ENCODE peak calls at places on chromosome 16, in four cellular contexts. E is pons, T is T-cell, K is glomerular endothelial cell. J is an unnamed sample.

GRCh38 chr16:67800252-67801046 is 5.9 kb downstream of the RANBP10 start:
- DNase-seq in E (no peak), T (no peak), K (no peak), J (no peak)

GRCh38 chr16:56279132-56279531 is 87.8 kb downstream of the GNAO1 start:
- DNase-seq in E (no peak), T (peak; percentile 9), K (no peak), J (peak; percentile 55)

GRCh38 chr16:20938426-20938825 is 37.9 kb downstream of the LYRM1 start:
- DNase-seq in E (no peak), T (no peak), K (no peak), J (no peak)

GRCh38 chr16:28304214-28304613 is 11.9 kb downstream of the SBK1 start:
- DNase-seq in E (no peak), T (no peak), K (no peak), J (no peak)

GRCh38 chr16:23174622-23175021 is 7.9 kb upstream of the SCNN1G start:
- DNase-seq in E (no peak), T (no peak), K (no peak), J (peak; percentile 5)

GRCh38 chr16:50709980-50710379 is 16.6 kb downstream of the NOD2 start:
- DNase-seq in E (no peak), T (no peak), K (no peak), J (no peak)

GRCh38 chr16:11105038-11105903 is 150.7 kb downstream of the SOCS1 start:
- DNase-seq in E (no peak), T (no peak), K (no peak), J (peak; percentile 78)

GRCh38 chr16:66266436-66267286 is 99.8 kb upstream of the CDH5 start:
- DNase-seq in E (no peak), T (no peak), K (no peak), J (no peak)

GRCh38 chr16:22055881-22056280 is 36.5 kb upstream of the VWA3A start:
- DNase-seq in E (no peak), T (no peak), K (no peak), J (peak; percentile 6)

GRCh38 chr16:12458591-12459400 is 344.9 kb downstream of the CPPED1 start:
- DNase-seq in E (peak; percentile 57), T (no peak), K (no peak), J (peak; percentile 16)

GRCh38 chr16:27778926-27779570 is 229.1 kb downstream of the KATNIP start:
- DNase-seq in E (no peak), T (no peak), K (no peak), J (no peak)

GRCh38 chr16:67456383-67457140 is 24.4 kb downstream of the ATP6V0D1 start:
- DNase-seq in E (peak; percentile 40), T (no peak), K (no peak), J (no peak)

GRCh38 chr16:76931186-76931585 is 259.8 kb upstream of the MON1B start:
- DNase-seq in E (no peak), T (no peak), K (no peak), J (no peak)

GRCh38 chr16:67719778-67720144 is 645 bp upstream of the GFOD2 start:
- DNase-seq in E (peak; percentile 82), T (peak; percentile 13), K (no peak), J (no peak)

GRCh38 chr16:89442990-89443726 is 47.2 kb downstream of the ANKRD11 start:
- DNase-seq in E (no peak), T (no peak), K (no peak), J (no peak)

GRCh38 chr16:1414532-1415265 is at the start of gene UNKL:
- DNase-seq in E (peak; percentile 19), T (peak; percentile 65), K (no peak), J (peak; percentile 37)

GRCh38 chr16:1670866-1671265 is 7.2 kb upstream of the JPT2 start:
- DNase-seq in E (no peak), T (no peak), K (no peak), J (no peak)

GRCh38 chr16:89574681-89575246 is 794 bp upstream of the CPNE7 start:
- DNase-seq in E (no peak), T (peak; percentile 18), K (no peak), J (no peak)

GRCh38 chr16:35411156-35411555 is 1951.7 kb downstream of the TP53TG3F start:
- DNase-seq in E (no peak), T (no peak), K (no peak), J (no peak)

GRCh38 chr16:71436473-71436872 is 5.4 kb downstream of the TLE7 start:
- DNase-seq in E (no peak), T (no peak), K (no peak), J (no peak)

GRCh38 chr16:53100131-53100748 is 45.4 kb downstream of the CHD9 start:
- DNase-seq in E (no peak), T (no peak), K (no peak), J (no peak)

GRCh38 chr16:89653656-89654295 is 3.7 kb downstream of the CHMP1A start:
- DNase-seq in E (no peak), T (no peak), K (no peak), J (no peak)

GRCh38 chr16:31400191-31400590 is 7.1 kb downstream of the ITGAD start:
- DNase-seq in E (no peak), T (no peak), K (no peak), J (peak; percentile 18)

GRCh38 chr16:49997721-49998251 is 27.2 kb upstream of the CNEP1R1 start:
- DNase-seq in E (no peak), T (no peak), K (no peak), J (no peak)

GRCh38 chr16:78654929-78655328 is 555.5 kb downstream of the WWOX start:
- DNase-seq in E (no peak), T (no peak), K (no peak), J (no peak)

GRCh38 chr16:55082594-55082982 is 151.9 kb downstream of the IRX5 start:
- DNase-seq in E (no peak), T (no peak), K (no peak), J (no peak)

GRCh38 chr16:79843145-79843544 is 242.6 kb upstream of the MAF start:
- DNase-seq in E (no peak), T (no peak), K (no peak), J (no peak)

GRCh38 chr16:87806608-87807546 is 41.1 kb upstream of the KLHDC4 start:
- DNase-seq in E (no peak), T (peak; percentile 41), K (peak; percentile 5), J (peak; percentile 92)

GRCh38 chr16:2786061-2786825 is 1.1 kb downstream of the PRSS33 start:
- DNase-seq in E (no peak), T (no peak), K (no peak), J (no peak)

GRCh38 chr16:70706948-70707465 is 21.2 kb upstream of the MTSS2 start:
- DNase-seq in E (no peak), T (no peak), K (no peak), J (no peak)

GRCh38 chr16:56013962-56014552 is 138.9 kb upstream of the CES5A start:
- DNase-seq in E (peak; percentile 5), T (no peak), K (no peak), J (peak; percentile 45)

GRCh38 chr16:56558024-56558747 is 6.7 kb upstream of the MT4 start:
- DNase-seq in E (peak; percentile 73), T (no peak), K (no peak), J (no peak)

GRCh38 chr16:28549301-28549899 is 4.3 kb upstream of the SGF29 start:
- DNase-seq in E (no peak), T (no peak), K (no peak), J (peak; percentile 30)

GRCh38 chr16:31071861-31072260 is 2.2 kb downstream of the ZNF668 start:
- DNase-seq in E (no peak), T (no peak), K (no peak), J (no peak)

GRCh38 chr16:28291651-28292626 is at the start of gene SBK1:
- DNase-seq in E (peak; percentile 71), T (peak; percentile 74), K (no peak), J (peak; percentile 62)

GRCh38 chr16:87515475-87516330 is 22.9 kb upstream of the ZCCHC14 start:
- DNase-seq in E (no peak), T (no peak), K (no peak), J (no peak)

J was measured in Jurkat, Clone E6-1.